ENCODE peak calls at places on chromosomes 4 and X, in nine cellular contexts. Y, C, T, I, R, D, F, W and N are unnamed samples.

GRCh38 chrX:110588164-110588563 is 207.5 kb downstream of the CHRDL1 start:
- DNase-seq in C (no peak), R (no peak), Y (no peak), W (no peak), T (no peak), F (no peak), D (peak), I (no peak), N (no peak)

GRCh38 chr4:55947254-55947882 is 1.4 kb upstream of the CEP135 start:
- DNase-seq in F (no peak), T (no peak), D (no peak), C (peak), Y (no peak), R (no peak), W (no peak), I (peak), N (peak)

GRCh38 chr4:23773884-23774636 is 115.8 kb downstream of the PPARGC1A start:
- DNase-seq in W (no peak), T (no peak), R (no peak), D (no peak), C (no peak), F (no peak), I (no peak), Y (no peak), N (no peak)

GRCh38 chrX:123764967-123765871 is 32.4 kb upstream of the THOC2 start:
- DNase-seq in I (peak), F (peak), T (peak), C (peak), Y (peak), R (peak), W (peak), D (no peak), N (peak)

GRCh38 chr4:100872811-100873210 is 355.0 kb upstream of the EMCN start:
- DNase-seq in Y (no peak), C (no peak), R (no peak), I (no peak), T (no peak), D (no peak), W (no peak), F (no peak), N (no peak)

GRCh38 chr4:71732706-71733105 is 51.2 kb downstream of the GC start:
- DNase-seq in I (peak), F (no peak), T (no peak), Y (peak), D (peak), C (peak), R (no peak), W (peak), N (peak)

GRCh38 chrX:10797493-10797892 is 177.1 kb upstream of the MID1 start:
- DNase-seq in F (no peak), T (no peak), I (peak), C (no peak), R (no peak), D (no peak), Y (no peak), W (no peak), N (no peak)

GRCh38 chr4:146442801-146443200 is 78.9 kb downstream of the SLC10A7 start:
- DNase-seq in T (no peak), C (no peak), W (no peak), I (no peak), R (no peak), D (no peak), Y (no peak), F (no peak), N (no peak)

GRCh38 chrX:30657542-30658238 is 4.5 kb downstream of the GK start:
- DNase-seq in D (no peak), Y (no peak), R (no peak), I (no peak), C (no peak), W (no peak), F (no peak), T (no peak), N (peak)

GRCh38 chr4:133148690-133149363 is at the start of gene PCDH10:
- DNase-seq in F (peak), W (peak), C (peak), T (peak), D (peak), I (peak), R (no peak), Y (peak), N (no peak)

GRCh38 chr4:139950568-139950967 is 203.4 kb downstream of the MAML3 start:
- DNase-seq in F (no peak), D (no peak), Y (no peak), C (no peak), I (no peak), W (no peak), T (no peak), R (no peak), N (peak)

GRCh38 chr4:177107288-177107901 is 202.3 kb upstream of the NEIL3 start:
- DNase-seq in R (no peak), Y (no peak), I (no peak), D (no peak), W (no peak), C (no peak), T (no peak), F (no peak), N (no peak)

GRCh38 chrX:22974616-22975015 is 25.1 kb upstream of the DDX53 start:
- DNase-seq in I (no peak), F (no peak), T (no peak), R (no peak), W (no peak), D (no peak), C (no peak), Y (no peak), N (no peak)

GRCh38 chr4:83552085-83552484 is 16.2 kb downstream of the GPAT3 start:
- DNase-seq in R (no peak), I (no peak), W (no peak), Y (no peak), F (no peak), C (no peak), T (no peak), D (peak), N (peak)

GRCh38 chrX:153777261-153778090 is 3.4 kb upstream of the SRPK3 start:
- DNase-seq in D (no peak), Y (no peak), T (no peak), C (no peak), I (no peak), R (no peak), F (no peak), W (peak), N (no peak)

GRCh38 chr4:86961103-86961502 is 26.3 kb downstream of the AFF1 start:
- DNase-seq in D (no peak), R (no peak), I (no peak), F (no peak), Y (no peak), W (no peak), T (no peak), C (no peak), N (peak)

GRCh38 chrX:23826216-23826615 is 43.2 kb downstream of the SAT1 start:
- DNase-seq in W (no peak), T (no peak), F (no peak), C (no peak), I (no peak), R (no peak), D (peak), Y (no peak), N (no peak)

GRCh38 chrX:55135171-55135570 is 46.4 kb downstream of the PAGE2 start:
- DNase-seq in Y (peak), F (no peak), R (peak), W (peak), I (peak), T (peak), D (peak), C (peak), N (peak)

GRCh38 chr4:38119663-38120374 is 159.6 kb downstream of the PTTG2 start:
- DNase-seq in Y (no peak), C (no peak), W (peak), R (no peak), D (no peak), T (no peak), I (peak), F (no peak), N (peak)

GRCh38 chr4:66606908-66607307 is 936.6 kb upstream of the EPHA5 start:
- DNase-seq in F (peak), T (no peak), W (no peak), Y (no peak), I (no peak), C (no peak), D (no peak), R (no peak), N (no peak)

GRCh38 chr4:181661090-181661489 is 582.1 kb upstream of the TENM3 start:
- DNase-seq in W (no peak), F (no peak), I (no peak), T (no peak), D (no peak), C (no peak), R (no peak), Y (no peak), N (no peak)

GRCh38 chr4:183600189-183600685 is 58.7 kb downstream of the RWDD4 start:
- DNase-seq in W (no peak), T (peak), R (no peak), F (no peak), C (peak), D (peak), I (peak), Y (no peak), N (peak)

GRCh38 chrX:16852617-16853179 is 17.5 kb downstream of the RBBP7 start:
- DNase-seq in Y (no peak), C (no peak), W (no peak), R (no peak), T (no peak), D (no peak), F (no peak), I (no peak), N (no peak)

GRCh38 chrX:14899607-14900006 is 26.4 kb downstream of the MOSPD2 start:
- DNase-seq in Y (peak), T (no peak), D (no peak), F (no peak), R (peak), W (no peak), I (peak), C (peak), N (peak)

GRCh38 chrX:48720580-48721240 is 24.2 kb downstream of the SUV39H1 start:
- DNase-seq in W (no peak), Y (no peak), D (no peak), R (no peak), T (no peak), C (no peak), I (no peak), F (no peak), N (no peak)

GRCh38 chr4:145618210-145618911 is 824 bp upstream of the MMAA start:
- DNase-seq in R (no peak), F (no peak), I (no peak), T (no peak), D (no peak), Y (no peak), W (peak), C (peak), N (peak)

GRCh38 chr4:143337600-143338287 is 1.1 kb downstream of the GAB1 start:
- DNase-seq in T (peak), I (no peak), D (peak), F (no peak), W (peak), R (no peak), Y (no peak), C (peak), N (peak)

GRCh38 chr4:143335979-143336827 is 473 bp upstream of the GAB1 start:
- DNase-seq in I (peak), F (peak), C (peak), W (peak), D (peak), Y (peak), T (peak), R (no peak), N (peak)

GRCh38 chr4:143339497-143339896 is 2.8 kb downstream of the GAB1 start:
- DNase-seq in R (no peak), C (no peak), T (no peak), D (no peak), Y (no peak), F (no peak), W (no peak), I (no peak), N (no peak)

GRCh38 chr4:143336828-143337599 is at the start of gene GAB1:
- DNase-seq in W (peak), T (peak), I (peak), F (no peak), Y (peak), R (no peak), D (peak), C (peak), N (peak)

DNA sequence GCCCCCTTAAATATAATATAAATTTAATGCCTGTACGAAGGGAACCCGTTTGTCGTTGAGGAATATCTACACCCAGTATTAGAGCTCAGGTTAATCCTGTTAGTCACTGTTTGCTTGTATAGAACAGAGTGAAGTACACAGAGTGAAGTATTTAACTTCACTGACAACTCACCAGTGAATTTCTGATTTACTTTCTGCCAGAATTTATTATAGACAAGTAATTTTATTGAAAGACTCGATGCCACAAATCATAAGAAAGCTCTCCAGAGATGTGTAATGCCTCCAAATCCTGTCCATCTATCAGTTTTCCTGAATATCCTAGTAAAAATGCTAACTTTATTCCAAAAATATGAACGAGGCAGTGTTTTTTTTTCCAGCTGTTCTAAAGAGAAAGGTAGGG is 1.6 kb downstream of the GAB1 start:
- DNase-seq in F (no peak), D (no peak), C (no peak), T (no peak), I (no peak), W (no peak), Y (no peak), R (no peak), N (no peak)
- TF ChIP-seq MAX in F (no peak), D (no peak), C (no peak), T (no peak), I (no peak), W (no peak), Y (no peak), R (no peak), N (no peak)

GRCh38 chr4:186258216-186258811 is 7.7 kb upstream of the F11 start:
- DNase-seq in I (no peak), R (no peak), W (no peak), F (no peak), T (no peak), D (no peak), Y (no peak), C (no peak), N (peak)

GRCh38 chr4:186265683-186266648 is at the start of gene F11:
- DNase-seq in I (no peak), D (peak), R (no peak), W (no peak), T (no peak), F (no peak), Y (no peak), C (no peak), N (no peak)

GRCh38 chr4:186260117-186260503 is 5.9 kb upstream of the F11 start:
- DNase-seq in Y (no peak), W (no peak), R (no peak), T (no peak), C (no peak), I (no peak), D (peak), F (no peak), N (no peak)

GRCh38 chr4:186264660-186265059 is 1.3 kb upstream of the F11 start:
- DNase-seq in W (no peak), Y (no peak), I (no peak), R (no peak), F (no peak), C (no peak), T (no peak), D (no peak), N (peak)

DNA sequence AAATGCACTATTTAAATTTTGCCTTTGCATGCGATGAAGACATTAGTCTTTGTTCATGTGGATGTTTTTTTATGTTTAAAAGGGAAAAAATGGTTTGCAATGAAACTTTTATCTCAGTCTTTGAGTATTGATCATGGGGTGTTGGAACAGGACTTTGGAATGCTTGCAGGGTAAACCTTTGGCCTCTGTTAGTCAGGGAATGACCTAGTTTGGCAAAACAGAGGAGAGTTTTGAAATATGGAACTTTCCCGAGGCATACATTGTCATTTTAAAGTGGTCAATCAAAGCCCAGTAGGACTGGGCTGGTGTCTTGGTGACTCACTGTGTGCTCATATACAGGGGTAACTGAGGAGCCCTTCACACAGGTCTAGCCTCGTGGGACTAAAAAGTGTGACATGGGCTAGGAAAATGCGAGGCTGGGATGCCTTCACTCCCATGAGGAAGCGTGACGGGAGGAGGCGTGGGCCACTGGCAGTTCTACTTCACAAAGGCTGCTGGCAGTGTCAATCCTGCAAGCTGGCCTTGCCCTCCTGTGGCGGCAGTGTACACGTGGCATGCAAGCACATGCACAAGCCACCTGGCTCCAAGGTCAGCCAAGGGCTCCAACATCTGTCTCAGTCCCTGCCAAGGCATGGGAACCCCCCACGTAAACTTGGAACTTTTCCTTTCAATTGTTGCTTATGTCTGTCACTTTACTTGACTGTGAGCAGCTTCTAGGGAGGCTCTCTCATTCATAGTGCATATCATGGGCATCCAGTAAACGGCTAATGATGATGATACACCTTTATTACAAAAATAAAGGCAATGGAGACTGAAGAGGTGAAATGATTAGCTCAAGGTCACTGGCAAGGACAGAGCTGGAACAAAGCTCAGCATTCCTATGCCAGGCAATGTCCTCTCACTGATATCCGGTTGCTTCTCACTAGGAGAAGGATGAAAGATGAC is 5.2 kb upstream of the F11 start:
- DNase-seq in T (no peak), R (no peak), Y (no peak), F (no peak), I (no peak), C (no peak), W (no peak), D (peak), N (no peak)
- TF ChIP-seq MAX in T (no peak), R (no peak), Y (no peak), F (peak), I (no peak), C (no peak), W (no peak), D (peak), N (no peak)

DNA sequence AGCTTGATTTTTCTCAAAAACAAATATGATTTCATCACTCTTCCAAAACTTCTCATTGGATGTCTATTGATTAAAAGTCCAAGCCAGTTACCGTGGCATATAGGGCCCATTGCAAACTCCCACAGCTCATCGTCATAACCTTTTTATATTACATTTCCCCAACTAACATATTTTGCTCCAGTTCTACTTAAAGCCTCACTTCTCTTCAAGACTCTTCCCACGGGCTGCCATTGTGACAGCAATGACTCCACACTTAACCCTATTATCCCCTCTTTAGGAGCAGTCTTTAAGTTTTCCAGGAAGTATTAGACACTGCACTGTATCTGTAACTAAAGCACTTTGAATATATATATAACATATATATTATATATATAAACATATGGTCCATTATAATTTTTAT is 44.5 kb downstream of the DTHD1 start:
- DNase-seq in Y (no peak), W (no peak), F (no peak), D (no peak), T (no peak), R (no peak), C (no peak), I (no peak), N (no peak)
- TF ChIP-seq MAX in Y (no peak), W (no peak), F (no peak), D (no peak), T (no peak), R (no peak), C (no peak), I (no peak), N (no peak)

GRCh38 chr4:25467843-25468242 is 90.8 kb downstream of the ANAPC4 start:
- DNase-seq in W (no peak), Y (no peak), C (no peak), R (no peak), D (no peak), I (peak), F (no peak), T (no peak), N (no peak)

DNA sequence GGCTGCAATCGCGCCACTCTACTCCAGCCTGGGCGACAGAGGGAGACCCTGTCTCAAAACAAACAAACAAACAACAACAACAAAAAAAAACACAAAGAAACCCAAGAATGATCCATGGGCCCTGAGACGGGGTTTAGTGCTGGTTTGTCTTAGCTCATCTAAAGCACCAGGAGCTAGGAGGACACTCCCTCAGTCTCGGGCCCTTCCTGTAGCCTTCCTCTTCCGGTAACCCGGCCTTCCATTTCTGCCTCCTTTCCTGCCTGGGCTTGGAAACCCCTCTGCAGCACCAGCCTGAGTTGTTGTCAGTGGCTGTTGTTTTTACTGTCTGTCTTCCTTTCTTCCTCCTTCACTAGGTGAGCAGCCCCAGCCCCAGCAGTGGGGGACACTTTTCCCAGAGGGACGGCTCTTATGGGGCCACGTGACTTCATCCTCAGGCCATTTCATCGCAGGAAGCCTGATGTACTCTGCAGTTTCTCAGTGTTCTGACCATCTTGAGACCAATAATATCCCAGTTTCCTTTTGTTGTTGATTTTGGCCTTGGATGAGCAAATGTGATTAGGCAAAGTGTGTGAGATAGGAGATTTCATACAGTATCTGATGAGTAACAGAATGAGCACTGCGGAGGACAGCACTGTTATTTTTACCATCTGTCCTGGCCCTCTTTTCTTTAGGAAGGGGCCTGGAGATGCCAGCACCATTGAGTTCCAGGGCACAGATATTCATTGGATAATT is 90.1 kb downstream of the ANAPC4 start:
- DNase-seq in Y (no peak), W (peak), C (no peak), I (peak), D (no peak), F (no peak), R (no peak), T (no peak), N (no peak)
- TF ChIP-seq MAX in Y (no peak), W (no peak), C (no peak), I (peak), D (no peak), F (no peak), R (no peak), T (no peak), N (no peak)

GRCh38 chr4:108173599-108174057 is 4.9 kb upstream of the LEF1 start:
- DNase-seq in I (no peak), F (no peak), C (peak), Y (no peak), R (no peak), W (no peak), T (no peak), D (no peak), N (no peak)

GRCh38 chr4:108172780-108173598 is 4.3 kb upstream of the LEF1 start:
- DNase-seq in T (peak), D (peak), Y (no peak), I (peak), R (no peak), C (peak), F (no peak), W (peak), N (no peak)

GRCh38 chr4:108170729-108171540 is 2.2 kb upstream of the LEF1 start:
- DNase-seq in F (no peak), Y (no peak), R (no peak), I (peak), D (no peak), W (no peak), C (peak), T (no peak), N (no peak)

GRCh38 chr4:108171541-108172230 is 3.0 kb upstream of the LEF1 start:
- DNase-seq in D (no peak), I (no peak), C (no peak), R (no peak), F (no peak), Y (no peak), W (peak), T (peak), N (no peak)

GRCh38 chr4:108172231-108172779 is 3.6 kb upstream of the LEF1 start:
- DNase-seq in T (peak), F (no peak), Y (no peak), R (no peak), D (no peak), C (no peak), I (no peak), W (peak), N (no peak)
- TF ChIP-seq MAX in T (no peak), F (no peak), Y (no peak), R (no peak), D (no peak), C (no peak), I (no peak), W (no peak), N (no peak)